ENCODE peak calls at places on chromosome 14, in four cellular contexts. One of them, this sample, is unnamed.

GRCh38 chr14:79483472-79483871 is 727.8 kb downstream of the DIO2 start:
- DNase-seq in H1: no peak
- DNase-seq in tibial nerve: no peak
- DNase-seq in HepG2: no peak
- DNase-seq in this sample: no peak

GRCh38 chr14:54918427-54918826 is 15.8 kb upstream of the GCH1 start:
- DNase-seq in H1: no peak
- DNase-seq in tibial nerve: no peak
- DNase-seq in HepG2: no peak
- DNase-seq in this sample: peak

GRCh38 chr14:53638966-53639365 is 317.7 kb downstream of the BMP4 start:
- DNase-seq in H1: no peak
- DNase-seq in tibial nerve: no peak
- DNase-seq in HepG2: no peak
- DNase-seq in this sample: no peak

GRCh38 chr14:67650161-67650560 is 24.3 kb downstream of the VTI1B start:
- DNase-seq in H1: no peak
- DNase-seq in tibial nerve: no peak
- DNase-seq in HepG2: no peak
- DNase-seq in this sample: no peak

GRCh38 chr14:32230181-32230580 is 27.1 kb upstream of the RNU6-8 start:
- DNase-seq in H1: no peak
- DNase-seq in tibial nerve: no peak
- DNase-seq in HepG2: no peak
- DNase-seq in this sample: no peak

GRCh38 chr14:29262979-29263378 is 496.4 kb downstream of the FOXG1 start:
- DNase-seq in H1: no peak
- DNase-seq in tibial nerve: no peak
- DNase-seq in HepG2: no peak
- DNase-seq in this sample: no peak

GRCh38 chr14:97564334-97564733 is 767.2 kb downstream of the VRK1 start:
- DNase-seq in H1: no peak
- DNase-seq in tibial nerve: no peak
- DNase-seq in HepG2: no peak
- DNase-seq in this sample: no peak

GRCh38 chr14:54209501-54210231 is 187.1 kb upstream of the CDKN3 start:
- DNase-seq in H1: no peak
- DNase-seq in tibial nerve: no peak
- DNase-seq in HepG2: no peak
- DNase-seq in this sample: no peak

GRCh38 chr14:105161964-105162363 is 6.6 kb downstream of the JAG2 start:
- DNase-seq in H1: no peak
- DNase-seq in tibial nerve: no peak
- DNase-seq in HepG2: no peak
- DNase-seq in this sample: no peak

GRCh38 chr14:24837280-24838046 is 203.5 kb upstream of the GZMB start:
- DNase-seq in H1: no peak
- DNase-seq in tibial nerve: no peak
- DNase-seq in HepG2: no peak
- DNase-seq in this sample: no peak

GRCh38 chr14:51079085-51079484 is 15.8 kb downstream of the TRIM9 start:
- DNase-seq in H1: no peak
- DNase-seq in tibial nerve: no peak
- DNase-seq in HepG2: no peak
- DNase-seq in this sample: no peak

GRCh38 chr14:28629328-28630004 is 137.1 kb upstream of the FOXG1 start:
- DNase-seq in H1: no peak
- DNase-seq in tibial nerve: no peak
- DNase-seq in HepG2: no peak
- DNase-seq in this sample: no peak

GRCh38 chr14:52080817-52081755 is 12.2 kb upstream of the NID2 start:
- DNase-seq in H1: no peak
- DNase-seq in tibial nerve: no peak
- DNase-seq in HepG2: peak
- DNase-seq in this sample: no peak
- TF ChIP-seq EP300 in H1: no peak
- TF ChIP-seq EP300 in tibial nerve: no peak
- TF ChIP-seq EP300 in HepG2: no peak
- TF ChIP-seq EP300 in this sample: no peak

GRCh38 chr14:43360239-43360638 is 1146.8 kb downstream of the FSCB start:
- DNase-seq in H1: no peak
- DNase-seq in tibial nerve: no peak
- DNase-seq in HepG2: no peak
- DNase-seq in this sample: no peak

GRCh38 chr14:43356382-43356781 is 1150.7 kb downstream of the FSCB start:
- DNase-seq in H1: no peak
- DNase-seq in tibial nerve: no peak
- DNase-seq in HepG2: no peak
- DNase-seq in this sample: no peak

GRCh38 chr14:43356984-43357545 is 1150.0 kb downstream of the FSCB start:
- DNase-seq in H1: no peak
- DNase-seq in tibial nerve: no peak
- DNase-seq in HepG2: no peak
- DNase-seq in this sample: no peak

GRCh38 chr14:43361766-43362165 is 1145.3 kb downstream of the FSCB start:
- DNase-seq in H1: no peak
- DNase-seq in tibial nerve: no peak
- DNase-seq in HepG2: no peak
- DNase-seq in this sample: no peak

GRCh38 chr14:43359317-43359716 is 1147.8 kb downstream of the FSCB start:
- DNase-seq in H1: no peak
- DNase-seq in tibial nerve: no peak
- DNase-seq in HepG2: no peak
- DNase-seq in this sample: no peak
- TF ChIP-seq POLR2A in H1: no peak
- TF ChIP-seq POLR2A in tibial nerve: no peak
- TF ChIP-seq POLR2A in HepG2: no peak
- TF ChIP-seq POLR2A in this sample: no peak

GRCh38 chr14:103801459-103801858 is 45.9 kb downstream of the PPP1R13B start:
- DNase-seq in H1: no peak
- DNase-seq in tibial nerve: no peak
- DNase-seq in HepG2: peak
- DNase-seq in this sample: no peak
- H3K27ac ChIP-seq in H1: no peak
- H3K27ac ChIP-seq in tibial nerve: no peak
- H3K27ac ChIP-seq in HepG2: no peak
- H3K27ac ChIP-seq in this sample: no peak

GRCh38 chr14:103001226-103001625 is 56.1 kb downstream of the CDC42BPB start:
- DNase-seq in H1: no peak
- DNase-seq in tibial nerve: no peak
- DNase-seq in HepG2: no peak
- DNase-seq in this sample: no peak

GRCh38 chr14:103001651-103002396 is 55.5 kb downstream of the CDC42BPB start:
- DNase-seq in H1: no peak
- DNase-seq in tibial nerve: no peak
- DNase-seq in HepG2: no peak
- DNase-seq in this sample: no peak

GRCh38 chr14:102999227-102999895 is 58.0 kb downstream of the CDC42BPB start:
- DNase-seq in H1: no peak
- DNase-seq in tibial nerve: no peak
- DNase-seq in HepG2: no peak
- DNase-seq in this sample: no peak

GRCh38 chr14:102998393-102998792 is 59.0 kb downstream of the CDC42BPB start:
- DNase-seq in H1: no peak
- DNase-seq in tibial nerve: no peak
- DNase-seq in HepG2: no peak
- DNase-seq in this sample: no peak

GRCh38 chr14:103000291-103000921 is 56.9 kb downstream of the CDC42BPB start:
- DNase-seq in H1: no peak
- DNase-seq in tibial nerve: no peak
- DNase-seq in HepG2: no peak
- DNase-seq in this sample: no peak
- TF ChIP-seq EP300 in H1: no peak
- TF ChIP-seq EP300 in tibial nerve: no peak
- TF ChIP-seq EP300 in HepG2: no peak
- TF ChIP-seq EP300 in this sample: no peak

GRCh38 chr14:102532204-102532658 is 22.7 kb upstream of the ANKRD9 start:
- DNase-seq in H1: no peak
- DNase-seq in tibial nerve: no peak
- DNase-seq in HepG2: no peak
- DNase-seq in this sample: no peak

GRCh38 chr14:102525213-102526143 is 15.9 kb upstream of the ANKRD9 start:
- DNase-seq in H1: no peak
- DNase-seq in tibial nerve: peak
- DNase-seq in HepG2: peak
- DNase-seq in this sample: no peak

GRCh38 chr14:102528441-102529170 is 19.0 kb upstream of the ANKRD9 start:
- DNase-seq in H1: no peak
- DNase-seq in tibial nerve: no peak
- DNase-seq in HepG2: no peak
- DNase-seq in this sample: no peak

GRCh38 chr14:102527255-102528232 is 18.0 kb upstream of the ANKRD9 start:
- DNase-seq in H1: no peak
- DNase-seq in tibial nerve: no peak
- DNase-seq in HepG2: no peak
- DNase-seq in this sample: no peak

GRCh38 chr14:102530828-102531478 is 21.4 kb upstream of the ANKRD9 start:
- DNase-seq in H1: no peak
- DNase-seq in tibial nerve: no peak
- DNase-seq in HepG2: no peak
- DNase-seq in this sample: no peak
- TF ChIP-seq POLR2A in H1: no peak
- TF ChIP-seq POLR2A in tibial nerve: no peak
- TF ChIP-seq POLR2A in HepG2: no peak
- TF ChIP-seq POLR2A in this sample: no peak

GRCh38 chr14:88185843-88186242 is 137.2 kb downstream of the KCNK10 start:
- DNase-seq in H1: no peak
- DNase-seq in tibial nerve: no peak
- DNase-seq in HepG2: no peak
- DNase-seq in this sample: no peak

GRCh38 chr14:88184956-88185355 is 138.1 kb downstream of the KCNK10 start:
- DNase-seq in H1: no peak
- DNase-seq in tibial nerve: no peak
- DNase-seq in HepG2: no peak
- DNase-seq in this sample: no peak

GRCh38 chr14:88179725-88180124 is 143.3 kb downstream of the KCNK10 start:
- DNase-seq in H1: no peak
- DNase-seq in tibial nerve: no peak
- DNase-seq in HepG2: no peak
- DNase-seq in this sample: no peak

GRCh38 chr14:88181072-88181471 is 142.0 kb downstream of the KCNK10 start:
- DNase-seq in H1: peak
- DNase-seq in tibial nerve: no peak
- DNase-seq in HepG2: no peak
- DNase-seq in this sample: no peak
- H3K27ac ChIP-seq in H1: no peak
- H3K27ac ChIP-seq in tibial nerve: no peak
- H3K27ac ChIP-seq in HepG2: no peak
- H3K27ac ChIP-seq in this sample: no peak

GRCh38 chr14:22887990-22888378 is 5.0 kb downstream of the REM2 start:
- DNase-seq in H1: no peak
- DNase-seq in tibial nerve: no peak
- DNase-seq in HepG2: no peak
- DNase-seq in this sample: no peak

GRCh38 chr14:22888662-22889061 is 5.6 kb downstream of the REM2 start:
- DNase-seq in H1: no peak
- DNase-seq in tibial nerve: no peak
- DNase-seq in HepG2: no peak
- DNase-seq in this sample: no peak

GRCh38 chr14:22885975-22886374 is 3.0 kb downstream of the REM2 start:
- DNase-seq in H1: no peak
- DNase-seq in tibial nerve: no peak
- DNase-seq in HepG2: no peak
- DNase-seq in this sample: no peak

GRCh38 chr14:22886500-22887259 is 3.7 kb downstream of the REM2 start:
- DNase-seq in H1: peak
- DNase-seq in tibial nerve: peak
- DNase-seq in HepG2: no peak
- DNase-seq in this sample: peak

DNA sequence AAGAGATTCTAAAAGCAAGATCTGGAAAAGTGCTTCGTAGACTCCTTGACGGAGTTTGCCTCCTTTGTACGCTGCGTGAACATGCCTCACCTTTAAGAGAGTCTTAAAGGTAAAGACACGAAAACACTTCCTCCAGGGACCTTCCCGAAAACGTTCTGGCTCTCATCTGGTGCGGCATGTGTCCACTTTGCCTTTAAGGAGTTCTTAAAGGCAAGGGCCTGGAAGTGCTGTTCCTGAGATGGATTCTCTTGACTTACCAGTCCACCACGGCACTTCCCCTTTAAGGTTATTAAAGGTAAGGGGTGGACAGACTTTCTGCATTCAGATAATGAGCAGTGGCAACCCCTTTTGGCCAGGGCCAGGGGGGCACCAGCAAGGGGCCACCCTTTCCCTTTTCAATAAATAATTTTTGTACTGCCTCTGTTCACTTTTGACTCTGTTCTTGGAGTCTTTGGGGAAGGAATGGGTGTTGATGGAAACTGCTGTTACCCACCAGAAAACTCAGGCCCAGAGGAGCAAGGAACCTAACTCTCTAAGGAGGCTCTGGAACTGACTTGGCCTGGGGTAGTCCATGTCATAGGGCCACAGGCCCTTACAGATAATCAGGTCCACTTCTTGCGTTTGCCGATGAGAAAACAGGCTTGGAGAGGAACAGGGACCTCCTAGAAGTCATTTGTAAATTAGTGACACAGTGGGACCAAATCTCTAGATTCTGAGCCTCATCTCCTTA is 4.4 kb downstream of the REM2 start:
- DNase-seq in H1: no peak
- DNase-seq in tibial nerve: peak
- DNase-seq in HepG2: no peak
- DNase-seq in this sample: peak
- TF ChIP-seq EP300 in H1: no peak
- TF ChIP-seq EP300 in tibial nerve: no peak
- TF ChIP-seq EP300 in HepG2: no peak
- TF ChIP-seq EP300 in this sample: no peak

GRCh38 chr14:94110552-94111181 is at the start of gene IFI27:
- DNase-seq in H1: no peak
- DNase-seq in tibial nerve: peak
- DNase-seq in HepG2: no peak
- DNase-seq in this sample: peak
- TF ChIP-seq POLR2A in H1: no peak
- TF ChIP-seq POLR2A in tibial nerve: peak
- TF ChIP-seq POLR2A in HepG2: no peak
- TF ChIP-seq POLR2A in this sample: peak

DNA sequence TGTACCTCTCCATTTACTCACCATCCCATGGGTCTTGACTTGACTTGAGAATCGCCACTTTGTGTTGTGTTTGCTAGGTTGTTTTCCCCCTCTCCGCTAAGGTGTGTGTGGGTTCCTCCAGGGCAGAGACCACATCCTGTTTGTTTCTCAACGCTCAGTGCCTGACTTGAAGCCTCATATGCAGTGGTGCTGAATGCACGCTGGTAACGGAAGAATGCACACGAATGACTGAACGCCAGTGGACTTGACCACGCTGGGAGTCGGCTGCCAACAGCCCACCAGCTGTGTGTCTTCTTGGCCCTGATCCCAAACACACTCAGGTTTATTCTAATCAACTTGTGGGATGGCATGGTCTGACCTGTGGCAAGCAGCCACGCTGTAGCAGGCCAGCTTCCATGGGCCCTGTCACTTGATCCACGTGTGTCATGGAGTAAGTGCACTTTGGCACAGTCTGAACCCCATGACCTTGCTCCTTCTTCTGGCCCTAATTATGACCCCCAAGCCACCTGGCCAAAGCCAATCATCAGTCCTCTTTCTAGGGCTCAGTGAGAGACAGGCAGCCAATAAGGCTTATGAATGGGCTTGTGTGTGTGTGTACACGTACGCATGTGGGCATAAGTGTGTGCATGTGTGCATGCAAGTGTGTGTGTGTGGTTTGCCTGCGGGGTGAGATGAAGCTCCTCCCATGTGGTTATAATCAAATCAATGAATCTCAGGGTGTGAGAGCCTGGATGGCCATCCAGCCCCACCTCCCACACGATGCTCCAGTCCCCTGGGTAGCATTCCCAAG is 6.3 kb upstream of the TC2N start:
- DNase-seq in H1: no peak
- DNase-seq in tibial nerve: no peak
- DNase-seq in HepG2: no peak
- DNase-seq in this sample: no peak
- H3K27ac ChIP-seq in H1: no peak
- H3K27ac ChIP-seq in tibial nerve: peak
- H3K27ac ChIP-seq in HepG2: no peak
- H3K27ac ChIP-seq in this sample: no peak